ENCODE peak calls at places on chromosomes 3 and 15, in four cellular contexts. F is GM12878, W is K562, T is HepG2. D is an unnamed sample.

GRCh38 chr3:103052236-103052830 is 617.5 kb downstream of the ZPLD1 start:
- DNase-seq in T (no peak), F (no peak), W (no peak), D (no peak)

GRCh38 chr3:112984485-112984884 is 6.3 kb upstream of the GTPBP8 start:
- DNase-seq in T (peak), F (no peak), W (no peak), D (no peak)

GRCh38 chr3:192573240-192573639 is 154.1 kb downstream of the FGF12 start:
- DNase-seq in T (no peak), F (no peak), W (no peak), D (no peak)

GRCh38 chr15:79874242-79874641 is 22.6 kb downstream of the MTHFS start:
- DNase-seq in F (no peak), W (no peak), T (peak), D (no peak)

GRCh38 chr3:179933079-179933478 is 103.7 kb downstream of the PEX5L start:
- DNase-seq in F (no peak), T (no peak), W (no peak), D (no peak)

GRCh38 chr15:46080018-46080417 is 445.2 kb downstream of the SQOR start:
- DNase-seq in T (no peak), W (no peak), F (no peak), D (peak)

GRCh38 chr15:55993111-55993803 is at the start of gene NEDD4:
- DNase-seq in T (peak), W (peak), F (peak), D (peak)

GRCh38 chr3:182979103-182979697 is 1.1 kb downstream of the DCUN1D1 start:
- DNase-seq in W (no peak), T (peak), F (no peak), D (no peak)

GRCh38 chr3:20930034-20930433 is 744.0 kb upstream of the SGO1 start:
- DNase-seq in W (peak), F (no peak), T (no peak), D (peak)

GRCh38 chr3:13008114-13008995 is 64.9 kb downstream of the IQSEC1 start:
- DNase-seq in W (no peak), F (no peak), T (no peak), D (no peak)
- TF ChIP-seq CHD2 in W (no peak), F (no peak), T (no peak), D (no peak)

DNA sequence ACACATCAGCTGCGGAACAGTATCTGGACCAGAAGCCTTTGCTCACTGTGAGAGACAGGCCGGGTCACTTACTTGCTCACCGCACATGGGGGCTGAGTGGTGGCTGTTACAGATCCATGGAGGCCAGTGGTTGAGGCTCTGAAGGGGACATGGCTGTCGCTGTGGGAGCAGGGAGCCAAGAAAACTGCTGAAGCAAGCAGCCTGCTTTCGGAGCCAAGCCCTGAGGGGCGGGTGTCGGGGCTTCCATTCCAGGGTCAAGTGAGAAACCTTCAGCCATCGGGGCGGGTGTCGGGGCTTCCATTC is 42.3 kb upstream of the ADAMTS17 start:
- DNase-seq in T (no peak), W (no peak), F (no peak), D (no peak)
- TF ChIP-seq CTCF in T (no peak), W (no peak), F (no peak), D (no peak)

DNA sequence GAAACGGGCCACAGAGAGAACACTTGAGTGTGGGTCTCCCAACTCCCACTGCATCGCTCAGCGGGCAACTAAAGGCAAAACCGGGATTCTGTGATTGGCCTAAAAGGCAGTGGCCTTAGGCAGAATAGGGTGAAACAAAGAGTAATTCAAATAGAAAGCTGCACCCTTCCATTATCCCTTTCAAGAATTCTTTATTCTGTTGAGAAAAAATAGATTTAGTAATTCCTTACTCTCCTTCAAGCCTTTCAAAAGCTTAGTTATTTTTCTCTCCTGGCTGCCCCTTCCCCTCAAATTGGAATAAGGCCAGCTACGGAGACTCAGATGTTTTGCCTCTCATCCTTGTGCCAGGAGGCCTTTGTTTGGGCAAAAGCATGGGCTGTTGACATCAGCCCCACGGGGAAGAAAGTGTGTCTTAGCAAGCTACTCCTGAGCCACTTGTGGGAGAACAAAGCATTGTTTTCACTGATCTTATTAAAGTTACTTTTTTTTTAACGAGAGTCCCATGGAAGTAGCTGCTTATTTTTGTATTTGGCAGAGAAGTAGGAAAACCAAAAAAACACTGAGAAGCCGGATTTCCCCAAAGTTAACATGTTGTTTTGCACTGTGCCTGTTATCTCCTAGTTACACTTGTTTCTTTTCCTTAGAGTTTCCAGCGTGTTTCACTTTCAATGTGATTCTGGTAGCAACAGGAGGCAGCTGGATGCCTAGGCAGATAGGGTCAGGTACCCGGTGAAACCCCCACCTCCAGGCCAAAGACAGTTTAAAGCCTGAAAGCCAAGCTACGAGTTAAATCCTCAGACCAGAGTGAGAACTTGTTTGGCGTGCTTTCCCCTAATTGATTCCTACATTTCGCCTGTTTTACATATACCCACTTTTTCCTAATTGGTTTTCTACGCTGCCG is 2.2 kb downstream of the ST6GAL1 start:
- DNase-seq in W (no peak), F (no peak), T (no peak), D (no peak)
- TF ChIP-seq FOXM1 in W (no peak), F (no peak), T (no peak), D (no peak)

GRCh38 chr3:123656241-123656640 is 71.4 kb upstream of the HACD2 start:
- DNase-seq in W (no peak), F (no peak), T (no peak), D (no peak)

GRCh38 chr3:123655400-123655799 is 70.5 kb upstream of the HACD2 start:
- DNase-seq in T (no peak), F (no peak), W (no peak), D (no peak)

GRCh38 chr3:123657111-123657510 is 72.3 kb upstream of the HACD2 start:
- DNase-seq in W (no peak), F (no peak), T (no peak), D (no peak)

GRCh38 chr3:123657578-123657977 is 72.7 kb upstream of the HACD2 start:
- DNase-seq in F (no peak), T (no peak), W (no peak), D (no peak)

GRCh38 chr3:123656691-123657090 is 71.8 kb upstream of the HACD2 start:
- DNase-seq in F (no peak), T (no peak), W (no peak), D (no peak)
- TF ChIP-seq CHD2 in F (no peak), T (no peak), W (no peak), D (no peak)

DNA sequence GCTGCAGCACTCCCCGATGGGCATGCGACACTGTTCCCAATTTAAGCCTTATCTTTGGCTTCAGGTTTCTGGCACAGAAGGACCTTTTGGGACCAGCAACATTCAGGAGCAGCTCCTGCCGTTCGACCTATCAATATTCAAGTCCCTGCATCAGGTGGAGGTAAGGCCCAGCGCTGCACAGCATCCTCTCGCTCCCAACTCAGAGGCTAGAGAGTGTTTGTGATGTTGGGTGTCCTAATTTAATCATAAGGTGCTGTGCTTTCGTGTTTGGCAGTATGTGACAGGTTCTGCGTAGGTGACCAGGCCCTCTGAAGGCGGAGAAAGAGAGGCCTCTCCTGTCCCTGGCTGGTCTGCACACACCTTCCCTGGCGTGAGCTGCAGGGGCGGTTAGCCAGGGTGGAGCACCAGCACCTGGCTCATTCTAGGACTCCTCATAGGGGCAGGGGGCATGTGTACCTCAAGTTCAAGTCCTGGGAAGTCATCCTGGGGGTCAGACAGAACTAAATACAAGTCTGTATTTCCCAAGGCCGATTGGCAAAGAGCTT is 16.9 kb downstream of the NISCH start:
- DNase-seq in W (no peak), F (no peak), T (no peak), D (no peak)
- TF ChIP-seq CTCF in W (no peak), F (no peak), T (no peak), D (no peak)

GRCh38 chr15:100728371-100729201 is 126.2 kb downstream of the ASB7 start:
- DNase-seq in T (no peak), W (no peak), F (no peak), D (peak)

GRCh38 chr15:100731259-100732156 is 129.1 kb downstream of the ASB7 start:
- DNase-seq in F (no peak), T (no peak), W (no peak), D (peak)

GRCh38 chr15:100729461-100729860 is 127.1 kb downstream of the ASB7 start:
- DNase-seq in F (no peak), T (no peak), W (no peak), D (peak)

GRCh38 chr15:100730655-100731240 is 128.4 kb downstream of the ASB7 start:
- DNase-seq in W (no peak), T (no peak), F (no peak), D (no peak)

GRCh38 chr15:100730129-100730528 is 127.7 kb downstream of the ASB7 start:
- DNase-seq in F (no peak), T (no peak), W (no peak), D (no peak)
- TF ChIP-seq FOXM1 in F (no peak), T (no peak), W (no peak), D (no peak)

GRCh38 chr3:123134671-123135070 is 67.1 kb upstream of the SEC22A start:
- DNase-seq in T (no peak), F (no peak), W (no peak), D (no peak)

GRCh38 chr3:123137001-123137400 is 64.7 kb upstream of the SEC22A start:
- DNase-seq in T (no peak), W (no peak), F (no peak), D (peak)

GRCh38 chr3:123140591-123140990 is 61.2 kb upstream of the SEC22A start:
- DNase-seq in F (no peak), W (no peak), T (no peak), D (no peak)

GRCh38 chr3:123141276-123141675 is 60.5 kb upstream of the SEC22A start:
- DNase-seq in W (no peak), F (no peak), T (no peak), D (no peak)

GRCh38 chr3:123138819-123139517 is 62.8 kb upstream of the SEC22A start:
- DNase-seq in T (no peak), W (no peak), F (no peak), D (peak)
- TF ChIP-seq CHD2 in T (no peak), W (no peak), F (no peak), D (peak)

GRCh38 chr3:98920166-98920565 is 18.7 kb upstream of the DCBLD2 start:
- DNase-seq in F (no peak), W (no peak), T (no peak), D (no peak)
- TF ChIP-seq CTCF in F (no peak), W (no peak), T (no peak), D (no peak)

GRCh38 chr3:29279276-29279675 is 1.6 kb upstream of the RBMS3 start:
- DNase-seq in F (no peak), W (no peak), T (no peak), D (no peak)

GRCh38 chr3:29277249-29277648 is 3.6 kb upstream of the RBMS3 start:
- DNase-seq in W (no peak), T (no peak), F (no peak), D (no peak)

GRCh38 chr3:29274667-29275066 is 6.2 kb upstream of the RBMS3 start:
- DNase-seq in F (no peak), W (no peak), T (no peak), D (no peak)

GRCh38 chr3:29271501-29271900 is 9.4 kb upstream of the RBMS3 start:
- DNase-seq in W (no peak), T (no peak), F (no peak), D (no peak)

DNA sequence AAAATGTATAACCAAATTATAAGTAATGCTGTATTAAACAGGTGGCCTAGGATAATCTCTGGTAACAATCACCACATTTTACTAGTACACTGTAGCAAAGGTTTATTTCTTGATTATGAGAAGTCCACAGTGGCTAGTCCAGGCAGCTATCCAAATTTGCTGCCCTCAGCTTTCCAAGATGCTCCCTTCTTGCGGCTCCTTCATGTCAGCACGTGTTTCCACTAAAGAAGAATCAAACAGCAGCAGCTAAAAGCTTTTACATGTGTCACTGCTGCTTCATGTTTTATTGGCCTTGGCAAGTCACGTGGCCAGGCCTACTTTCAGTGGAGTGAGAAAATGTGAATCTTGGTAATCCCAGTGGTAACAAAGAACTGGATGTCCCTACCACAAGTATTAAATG is 5.6 kb upstream of the RBMS3 start:
- DNase-seq in T (no peak), F (no peak), W (no peak), D (no peak)
- TF ChIP-seq FOXM1 in T (no peak), F (no peak), W (no peak), D (no peak)

DNA sequence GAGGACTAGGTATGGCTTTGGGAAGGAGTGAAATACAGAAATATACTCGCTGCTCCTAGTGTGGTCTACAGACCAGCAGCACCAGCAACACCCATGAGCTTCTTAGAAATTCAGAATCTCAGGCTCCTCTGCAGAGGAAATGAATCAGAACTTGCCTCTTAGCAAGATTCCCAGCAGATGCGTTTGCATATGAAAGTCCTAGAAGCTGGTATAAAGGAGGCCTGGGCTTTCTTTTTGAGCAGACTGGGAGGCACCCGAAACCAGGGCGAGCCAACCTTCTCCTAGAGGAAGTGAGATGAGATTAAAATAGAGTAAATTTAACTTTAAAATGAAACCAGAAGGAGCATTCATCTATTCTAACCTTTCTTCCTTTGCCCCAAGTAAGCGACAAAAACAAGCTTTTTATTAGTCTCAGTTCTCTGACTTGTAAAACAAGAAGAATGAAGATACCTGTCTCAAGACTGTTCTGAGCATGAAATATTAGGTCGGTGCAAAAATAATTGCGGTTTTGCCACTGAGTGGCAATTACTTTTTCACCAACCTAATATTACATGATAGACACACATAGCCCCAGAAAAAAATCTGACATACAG is 140.0 kb downstream of the PDZRN3 start:
- DNase-seq in W (no peak), T (no peak), F (peak), D (no peak)
- TF ChIP-seq CHD2 in W (no peak), T (no peak), F (no peak), D (no peak)